ENCODE peak calls at places on chromosomes 1 and 21, in six cellular contexts. One of them, this sample, is unnamed.

GRCh38 chr1:114648503-114648902 is 21.3 kb downstream of the DENND2C start:
- DNase-seq in T-helper 9 cell: no peak
- DNase-seq in stimulated activated naive CD8-positive, alpha-beta T cell treated with anti-CD3 and anti-CD28 coated beads, Interleukin-15, amount 100 ng/mL, for 72 hours: no peak
- DNase-seq in IMR-90: no peak
- DNase-seq in NCI-H748 treated with DMSO at 0.1 percent for 48 hours: no peak
- DNase-seq in activated gamma-delta T cell treated with Interleukin-2 at 50 U/mL for 16 hours: no peak
- DNase-seq in this sample: no peak

GRCh38 chr1:19799233-19799876 is 361 bp downstream of the TMCO4 start:
- DNase-seq in T-helper 9 cell: peak; percentile 31
- DNase-seq in stimulated activated naive CD8-positive, alpha-beta T cell treated with anti-CD3 and anti-CD28 coated beads, Interleukin-15, amount 100 ng/mL, for 72 hours: peak; percentile 68
- DNase-seq in IMR-90: peak; percentile 37
- DNase-seq in NCI-H748 treated with DMSO at 0.1 percent for 48 hours: no peak
- DNase-seq in activated gamma-delta T cell treated with Interleukin-2 at 50 U/mL for 16 hours: peak; percentile 52
- DNase-seq in this sample: peak; percentile 40

GRCh38 chr1:207826557-207827487 is 75.0 kb downstream of the CD46 start:
- DNase-seq in T-helper 9 cell: no peak
- DNase-seq in stimulated activated naive CD8-positive, alpha-beta T cell treated with anti-CD3 and anti-CD28 coated beads, Interleukin-15, amount 100 ng/mL, for 72 hours: no peak
- DNase-seq in IMR-90: no peak
- DNase-seq in NCI-H748 treated with DMSO at 0.1 percent for 48 hours: no peak
- DNase-seq in activated gamma-delta T cell treated with Interleukin-2 at 50 U/mL for 16 hours: no peak
- DNase-seq in this sample: no peak

GRCh38 chr21:39885119-39885848 is 18.0 kb downstream of the PCP4 start:
- DNase-seq in T-helper 9 cell: no peak
- DNase-seq in stimulated activated naive CD8-positive, alpha-beta T cell treated with anti-CD3 and anti-CD28 coated beads, Interleukin-15, amount 100 ng/mL, for 72 hours: no peak
- DNase-seq in IMR-90: no peak
- DNase-seq in NCI-H748 treated with DMSO at 0.1 percent for 48 hours: no peak
- DNase-seq in activated gamma-delta T cell treated with Interleukin-2 at 50 U/mL for 16 hours: no peak
- DNase-seq in this sample: no peak

GRCh38 chr1:9410737-9411297 is 118.1 kb downstream of the SPSB1 start:
- DNase-seq in T-helper 9 cell: no peak
- DNase-seq in stimulated activated naive CD8-positive, alpha-beta T cell treated with anti-CD3 and anti-CD28 coated beads, Interleukin-15, amount 100 ng/mL, for 72 hours: peak; percentile 29
- DNase-seq in IMR-90: peak; percentile 26
- DNase-seq in NCI-H748 treated with DMSO at 0.1 percent for 48 hours: no peak
- DNase-seq in activated gamma-delta T cell treated with Interleukin-2 at 50 U/mL for 16 hours: no peak
- DNase-seq in this sample: no peak

GRCh38 chr1:20721117-20722061 is 3.6 kb upstream of the KIF17 start:
- DNase-seq in T-helper 9 cell: no peak
- DNase-seq in stimulated activated naive CD8-positive, alpha-beta T cell treated with anti-CD3 and anti-CD28 coated beads, Interleukin-15, amount 100 ng/mL, for 72 hours: no peak
- DNase-seq in IMR-90: no peak
- DNase-seq in NCI-H748 treated with DMSO at 0.1 percent for 48 hours: no peak
- DNase-seq in activated gamma-delta T cell treated with Interleukin-2 at 50 U/mL for 16 hours: no peak
- DNase-seq in this sample: peak; percentile 11

GRCh38 chr21:28674807-28675206 is 317.9 kb downstream of the LTN1 start:
- DNase-seq in T-helper 9 cell: no peak
- DNase-seq in stimulated activated naive CD8-positive, alpha-beta T cell treated with anti-CD3 and anti-CD28 coated beads, Interleukin-15, amount 100 ng/mL, for 72 hours: no peak
- DNase-seq in IMR-90: no peak
- DNase-seq in NCI-H748 treated with DMSO at 0.1 percent for 48 hours: no peak
- DNase-seq in activated gamma-delta T cell treated with Interleukin-2 at 50 U/mL for 16 hours: no peak
- DNase-seq in this sample: no peak

GRCh38 chr1:192131914-192132313 is 26.3 kb upstream of the RGS18 start:
- DNase-seq in T-helper 9 cell: no peak
- DNase-seq in stimulated activated naive CD8-positive, alpha-beta T cell treated with anti-CD3 and anti-CD28 coated beads, Interleukin-15, amount 100 ng/mL, for 72 hours: no peak
- DNase-seq in IMR-90: no peak
- DNase-seq in NCI-H748 treated with DMSO at 0.1 percent for 48 hours: no peak
- DNase-seq in activated gamma-delta T cell treated with Interleukin-2 at 50 U/mL for 16 hours: no peak
- DNase-seq in this sample: no peak

GRCh38 chr1:48069662-48070432 is 72.7 kb upstream of the TRABD2B start:
- DNase-seq in T-helper 9 cell: no peak
- DNase-seq in stimulated activated naive CD8-positive, alpha-beta T cell treated with anti-CD3 and anti-CD28 coated beads, Interleukin-15, amount 100 ng/mL, for 72 hours: no peak
- DNase-seq in IMR-90: no peak
- DNase-seq in NCI-H748 treated with DMSO at 0.1 percent for 48 hours: no peak
- DNase-seq in activated gamma-delta T cell treated with Interleukin-2 at 50 U/mL for 16 hours: no peak
- DNase-seq in this sample: no peak

GRCh38 chr1:242025681-242026080 is 26.8 kb upstream of the MAP1LC3C start:
- DNase-seq in T-helper 9 cell: no peak
- DNase-seq in stimulated activated naive CD8-positive, alpha-beta T cell treated with anti-CD3 and anti-CD28 coated beads, Interleukin-15, amount 100 ng/mL, for 72 hours: no peak
- DNase-seq in IMR-90: no peak
- DNase-seq in NCI-H748 treated with DMSO at 0.1 percent for 48 hours: no peak
- DNase-seq in activated gamma-delta T cell treated with Interleukin-2 at 50 U/mL for 16 hours: no peak
- DNase-seq in this sample: no peak

GRCh38 chr1:248853668-248854375 is 5.1 kb downstream of the ZNF692 start:
- DNase-seq in T-helper 9 cell: no peak
- DNase-seq in stimulated activated naive CD8-positive, alpha-beta T cell treated with anti-CD3 and anti-CD28 coated beads, Interleukin-15, amount 100 ng/mL, for 72 hours: peak; percentile 63
- DNase-seq in IMR-90: no peak
- DNase-seq in NCI-H748 treated with DMSO at 0.1 percent for 48 hours: no peak
- DNase-seq in activated gamma-delta T cell treated with Interleukin-2 at 50 U/mL for 16 hours: peak; percentile 59
- DNase-seq in this sample: peak; percentile 43

GRCh38 chr21:46155514-46156377 is at the start of gene FTCD:
- DNase-seq in T-helper 9 cell: no peak
- DNase-seq in stimulated activated naive CD8-positive, alpha-beta T cell treated with anti-CD3 and anti-CD28 coated beads, Interleukin-15, amount 100 ng/mL, for 72 hours: no peak
- DNase-seq in IMR-90: no peak
- DNase-seq in NCI-H748 treated with DMSO at 0.1 percent for 48 hours: no peak
- DNase-seq in activated gamma-delta T cell treated with Interleukin-2 at 50 U/mL for 16 hours: no peak
- DNase-seq in this sample: peak; percentile 9

GRCh38 chr1:35448344-35448801 is 108.8 kb downstream of the KIAA0319L start:
- DNase-seq in T-helper 9 cell: no peak
- DNase-seq in stimulated activated naive CD8-positive, alpha-beta T cell treated with anti-CD3 and anti-CD28 coated beads, Interleukin-15, amount 100 ng/mL, for 72 hours: no peak
- DNase-seq in IMR-90: peak; percentile 99
- DNase-seq in NCI-H748 treated with DMSO at 0.1 percent for 48 hours: no peak
- DNase-seq in activated gamma-delta T cell treated with Interleukin-2 at 50 U/mL for 16 hours: no peak
- DNase-seq in this sample: no peak

GRCh38 chr1:111739222-111739983 is at the start of gene INKA2:
- DNase-seq in T-helper 9 cell: peak; percentile 52
- DNase-seq in stimulated activated naive CD8-positive, alpha-beta T cell treated with anti-CD3 and anti-CD28 coated beads, Interleukin-15, amount 100 ng/mL, for 72 hours: peak; percentile 77
- DNase-seq in IMR-90: peak; percentile 83
- DNase-seq in NCI-H748 treated with DMSO at 0.1 percent for 48 hours: peak; percentile 84
- DNase-seq in activated gamma-delta T cell treated with Interleukin-2 at 50 U/mL for 16 hours: peak; percentile 54
- DNase-seq in this sample: peak; percentile 45

GRCh38 chr1:205588691-205589445 is 42.9 kb downstream of the ELK4 start:
- DNase-seq in T-helper 9 cell: no peak
- DNase-seq in stimulated activated naive CD8-positive, alpha-beta T cell treated with anti-CD3 and anti-CD28 coated beads, Interleukin-15, amount 100 ng/mL, for 72 hours: peak; percentile 32
- DNase-seq in IMR-90: peak; percentile 74
- DNase-seq in NCI-H748 treated with DMSO at 0.1 percent for 48 hours: no peak
- DNase-seq in activated gamma-delta T cell treated with Interleukin-2 at 50 U/mL for 16 hours: no peak
- DNase-seq in this sample: no peak

GRCh38 chr1:94094466-94095111 is 26.4 kb downstream of the ABCA4 start:
- DNase-seq in T-helper 9 cell: no peak
- DNase-seq in stimulated activated naive CD8-positive, alpha-beta T cell treated with anti-CD3 and anti-CD28 coated beads, Interleukin-15, amount 100 ng/mL, for 72 hours: no peak
- DNase-seq in IMR-90: peak; percentile 78
- DNase-seq in NCI-H748 treated with DMSO at 0.1 percent for 48 hours: no peak
- DNase-seq in activated gamma-delta T cell treated with Interleukin-2 at 50 U/mL for 16 hours: no peak
- DNase-seq in this sample: no peak

GRCh38 chr21:32770514-32771133 is 931 bp downstream of the PAXBP1 start:
- DNase-seq in T-helper 9 cell: no peak
- DNase-seq in stimulated activated naive CD8-positive, alpha-beta T cell treated with anti-CD3 and anti-CD28 coated beads, Interleukin-15, amount 100 ng/mL, for 72 hours: no peak
- DNase-seq in IMR-90: peak; percentile 8
- DNase-seq in NCI-H748 treated with DMSO at 0.1 percent for 48 hours: peak; percentile 4
- DNase-seq in activated gamma-delta T cell treated with Interleukin-2 at 50 U/mL for 16 hours: no peak
- DNase-seq in this sample: no peak

GRCh38 chr21:45136927-45137611 is 62.7 kb downstream of the ADARB1 start:
- DNase-seq in T-helper 9 cell: peak; percentile 51
- DNase-seq in stimulated activated naive CD8-positive, alpha-beta T cell treated with anti-CD3 and anti-CD28 coated beads, Interleukin-15, amount 100 ng/mL, for 72 hours: peak; percentile 51
- DNase-seq in IMR-90: peak; percentile 90
- DNase-seq in NCI-H748 treated with DMSO at 0.1 percent for 48 hours: peak; percentile 36
- DNase-seq in activated gamma-delta T cell treated with Interleukin-2 at 50 U/mL for 16 hours: peak; percentile 57
- DNase-seq in this sample: peak; percentile 40

GRCh38 chr1:179091691-179092165 is 9.9 kb downstream of the TOR3A start:
- DNase-seq in T-helper 9 cell: no peak
- DNase-seq in stimulated activated naive CD8-positive, alpha-beta T cell treated with anti-CD3 and anti-CD28 coated beads, Interleukin-15, amount 100 ng/mL, for 72 hours: no peak
- DNase-seq in IMR-90: peak; percentile 63
- DNase-seq in NCI-H748 treated with DMSO at 0.1 percent for 48 hours: no peak
- DNase-seq in activated gamma-delta T cell treated with Interleukin-2 at 50 U/mL for 16 hours: no peak
- DNase-seq in this sample: no peak

GRCh38 chr1:60949154-60949825 is 133.1 kb upstream of the NFIA start:
- DNase-seq in T-helper 9 cell: no peak
- DNase-seq in stimulated activated naive CD8-positive, alpha-beta T cell treated with anti-CD3 and anti-CD28 coated beads, Interleukin-15, amount 100 ng/mL, for 72 hours: no peak
- DNase-seq in IMR-90: no peak
- DNase-seq in NCI-H748 treated with DMSO at 0.1 percent for 48 hours: no peak
- DNase-seq in activated gamma-delta T cell treated with Interleukin-2 at 50 U/mL for 16 hours: no peak
- DNase-seq in this sample: no peak

GRCh38 chr1:209542585-209542984 is 40.9 kb upstream of the CAMK1G start:
- DNase-seq in T-helper 9 cell: no peak
- DNase-seq in stimulated activated naive CD8-positive, alpha-beta T cell treated with anti-CD3 and anti-CD28 coated beads, Interleukin-15, amount 100 ng/mL, for 72 hours: no peak
- DNase-seq in IMR-90: no peak
- DNase-seq in NCI-H748 treated with DMSO at 0.1 percent for 48 hours: no peak
- DNase-seq in activated gamma-delta T cell treated with Interleukin-2 at 50 U/mL for 16 hours: no peak
- DNase-seq in this sample: no peak

GRCh38 chr1:40305451-40305850 is 11.6 kb downstream of the COL9A2 start:
- DNase-seq in T-helper 9 cell: no peak
- DNase-seq in stimulated activated naive CD8-positive, alpha-beta T cell treated with anti-CD3 and anti-CD28 coated beads, Interleukin-15, amount 100 ng/mL, for 72 hours: no peak
- DNase-seq in IMR-90: no peak
- DNase-seq in NCI-H748 treated with DMSO at 0.1 percent for 48 hours: no peak
- DNase-seq in activated gamma-delta T cell treated with Interleukin-2 at 50 U/mL for 16 hours: no peak
- DNase-seq in this sample: no peak

GRCh38 chr1:161763522-161764098 is 2.5 kb upstream of the ATF6 start:
- DNase-seq in T-helper 9 cell: peak; percentile 27
- DNase-seq in stimulated activated naive CD8-positive, alpha-beta T cell treated with anti-CD3 and anti-CD28 coated beads, Interleukin-15, amount 100 ng/mL, for 72 hours: peak; percentile 56
- DNase-seq in IMR-90: no peak
- DNase-seq in NCI-H748 treated with DMSO at 0.1 percent for 48 hours: no peak
- DNase-seq in activated gamma-delta T cell treated with Interleukin-2 at 50 U/mL for 16 hours: peak; percentile 37
- DNase-seq in this sample: no peak